ENCODE peak calls at places on chromosomes 7 and 10, in five cellular contexts. P is astrocyte of the spinal cord, E is AG09309, O is lower lobe of right lung, S is AG09319. A is an unnamed sample.

GRCh38 chr7:151062111-151062398 is 2.7 kb downstream of the SLC4A2 start:
- DNase-seq in P (no peak), E (no peak), O (no peak), S (no peak), A (no peak)

GRCh38 chr10:51832652-51833383 is 133.4 kb upstream of the CSTF2T start:
- DNase-seq in P (peak), E (peak), O (no peak), S (peak), A (no peak)

GRCh38 chr7:140404565-140405080 is 765 bp downstream of the RAB19 start:
- DNase-seq in P (no peak), E (no peak), O (no peak), S (peak), A (no peak)

GRCh38 chr10:12418725-12419278 is 69.5 kb downstream of the CAMK1D start:
- DNase-seq in P (no peak), E (no peak), O (no peak), S (no peak), A (no peak)

GRCh38 chr10:43942096-43942885 is 293.6 kb upstream of the ZNF32 start:
- DNase-seq in P (no peak), E (no peak), O (no peak), S (peak), A (no peak)

GRCh38 chr7:24158976-24159375 is 125.0 kb upstream of the NPY start:
- DNase-seq in P (peak), E (peak), O (no peak), S (no peak), A (no peak)

GRCh38 chr7:98877692-98878364 is 504 bp upstream of the TRRAP start:
- DNase-seq in P (no peak), E (no peak), O (no peak), S (no peak), A (no peak)

GRCh38 chr7:155843426-155844018 is 31.3 kb upstream of the SHH start:
- DNase-seq in P (no peak), E (no peak), O (no peak), S (no peak), A (no peak)

GRCh38 chr7:103735377-103735776 is 254.1 kb downstream of the RELN start:
- DNase-seq in P (peak), E (no peak), O (no peak), S (no peak), A (no peak)

GRCh38 chr10:104296687-104297436 is 27.9 kb downstream of the GSTO2 start:
- DNase-seq in P (no peak), E (no peak), O (no peak), S (no peak), A (no peak)

GRCh38 chr10:104300736-104301292 is 31.8 kb downstream of the GSTO2 start:
- DNase-seq in P (peak), E (peak), O (no peak), S (peak), A (peak)

GRCh38 chr10:104300002-104300735 is 31.2 kb downstream of the GSTO2 start:
- DNase-seq in P (peak), E (peak), O (no peak), S (peak), A (no peak)

GRCh38 chr10:104299031-104299904 is 30.3 kb downstream of the GSTO2 start:
- DNase-seq in P (peak), E (peak), O (no peak), S (no peak), A (no peak)

DNA sequence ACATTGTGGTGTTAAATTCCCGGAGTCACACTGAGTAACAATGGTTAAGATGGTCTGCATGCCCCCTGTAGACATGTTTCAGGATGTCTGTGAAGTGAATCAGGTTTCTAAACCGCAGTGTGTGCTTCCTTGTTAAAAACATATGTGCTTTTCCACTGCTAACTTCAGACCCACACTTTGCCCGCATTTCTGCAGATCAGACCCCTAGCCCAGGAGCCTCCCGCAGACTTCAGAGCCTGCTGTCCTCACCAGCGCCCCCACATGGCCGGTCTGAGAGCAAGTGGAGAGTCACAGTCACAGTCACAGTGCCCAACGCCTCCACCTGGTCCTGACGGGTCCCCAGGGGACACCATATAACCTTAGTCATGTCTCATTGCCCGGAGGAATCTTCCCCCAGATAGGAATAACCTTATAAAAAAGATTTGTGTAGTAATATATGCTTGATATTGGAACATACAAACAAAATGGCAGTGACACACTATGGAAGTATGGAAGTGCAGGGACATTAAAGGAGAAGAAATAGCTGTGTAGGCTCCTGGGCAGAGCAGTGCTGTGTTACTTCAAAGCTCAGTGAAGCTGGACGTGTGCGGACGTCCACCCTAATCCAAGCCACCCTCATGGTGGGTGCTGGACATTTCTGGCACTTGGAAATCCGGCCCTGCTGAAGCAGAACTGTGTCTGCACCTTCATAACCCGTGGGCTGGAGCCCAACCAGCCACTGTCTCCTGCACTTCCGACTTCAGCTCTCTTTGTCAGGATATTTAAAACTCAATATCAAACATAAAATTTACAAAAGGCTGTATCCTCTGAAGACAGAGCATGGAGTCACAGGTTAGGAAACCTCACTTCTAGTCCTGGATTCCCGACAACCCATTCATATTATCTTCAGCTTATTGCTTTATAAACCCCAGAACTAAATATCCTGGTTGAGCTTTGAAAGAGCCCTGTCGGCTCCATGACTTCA is 29.0 kb downstream of the GSTO2 start:
- DNase-seq in P (peak), E (peak), O (no peak), S (no peak), A (peak)
- TF ChIP-seq CTCF in P (peak), E (peak), O (peak), S (peak), A (peak)

GRCh38 chr10:100867564-100867963 is 45.2 kb upstream of the SLF2 start:
- DNase-seq in P (no peak), E (no peak), O (no peak), S (no peak), A (no peak)

GRCh38 chr10:100864981-100865380 is 47.8 kb upstream of the SLF2 start:
- DNase-seq in P (no peak), E (no peak), O (no peak), S (no peak), A (no peak)

GRCh38 chr10:100868391-100868790 is 44.4 kb upstream of the SLF2 start:
- DNase-seq in P (no peak), E (no peak), O (no peak), S (no peak), A (no peak)

GRCh38 chr10:100866010-100866409 is 46.8 kb upstream of the SLF2 start:
- DNase-seq in P (no peak), E (no peak), O (no peak), S (no peak), A (no peak)

DNA sequence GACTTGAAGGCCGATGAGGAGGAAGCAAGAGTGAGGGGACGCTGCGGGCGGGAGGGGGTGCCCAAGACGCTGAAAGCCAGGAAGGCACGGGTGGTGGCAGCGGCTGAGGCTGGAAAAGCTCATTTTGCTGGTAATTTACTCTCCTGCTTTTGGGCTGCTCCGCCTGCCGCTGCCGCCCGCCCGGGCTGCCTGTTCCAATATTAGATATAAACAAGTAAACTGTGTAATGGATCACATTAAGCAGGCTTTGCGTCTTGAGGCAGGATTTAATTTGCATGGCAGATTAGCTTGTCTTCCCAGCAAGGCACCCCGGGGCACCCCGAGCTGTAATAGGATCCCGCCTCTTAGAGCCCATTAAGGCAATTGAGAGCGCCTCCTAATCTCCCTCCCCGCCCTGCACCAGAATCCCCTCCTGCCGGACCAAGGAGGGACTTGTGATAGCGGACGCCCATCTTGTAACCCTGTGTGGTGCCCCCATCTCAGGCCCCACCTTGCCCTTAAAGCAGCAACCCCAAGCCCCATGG is 46.1 kb upstream of the SLF2 start:
- DNase-seq in P (no peak), E (no peak), O (no peak), S (no peak), A (peak)
- TF ChIP-seq CTCF in P (no peak), E (no peak), O (no peak), S (no peak), A (no peak)

GRCh38 chr7:44213872-44214595 is 13.3 kb downstream of the YKT6 start:
- DNase-seq in P (peak), E (no peak), O (no peak), S (no peak), A (no peak)
- TF ChIP-seq CTCF in P (peak), E (peak), O (no peak), S (peak), A (peak)

GRCh38 chr10:13535346-13535745 is 6.5 kb upstream of the BEND7 start:
- DNase-seq in P (no peak), E (no peak), O (no peak), S (no peak), A (no peak)

GRCh38 chr10:13542533-13542932 is 13.7 kb upstream of the BEND7 start:
- DNase-seq in P (no peak), E (no peak), O (no peak), S (no peak), A (no peak)

DNA sequence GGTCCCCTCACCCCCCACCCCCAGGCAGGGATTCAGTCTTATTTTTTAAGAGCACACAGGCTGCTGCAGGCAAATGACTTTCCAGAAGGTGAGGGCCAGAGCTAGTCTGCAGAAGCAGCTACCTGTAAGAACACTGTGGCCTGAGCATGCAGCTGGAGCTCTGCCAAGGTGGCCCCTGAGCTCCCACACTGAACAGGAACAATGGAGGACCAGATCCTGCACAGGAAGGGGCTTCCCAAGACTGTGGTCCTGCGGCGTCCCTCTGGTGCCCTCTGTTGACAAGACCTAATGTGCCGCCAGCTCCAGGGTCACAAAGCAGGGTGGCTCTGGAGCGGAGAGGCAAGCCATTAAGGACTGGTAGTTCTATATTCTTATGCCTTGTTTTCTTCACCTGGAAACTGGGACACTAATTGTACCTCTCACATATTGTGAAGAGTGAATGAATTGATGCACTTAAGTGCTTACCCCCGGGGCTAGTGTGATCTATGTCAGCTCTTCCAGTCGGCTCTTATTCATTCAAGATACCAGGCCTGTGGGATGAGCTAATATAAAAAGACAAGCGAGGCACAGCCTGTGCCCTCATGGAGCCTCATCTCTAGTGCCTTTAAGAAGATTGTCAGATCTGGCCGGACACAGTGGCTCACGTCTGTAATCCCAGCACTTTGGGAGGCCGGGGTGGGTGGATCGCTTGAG is 8.0 kb upstream of the BEND7 start:
- DNase-seq in P (peak), E (no peak), O (peak), S (no peak), A (peak)
- TF ChIP-seq CTCF in P (peak), E (peak), O (peak), S (peak), A (peak)

GRCh38 chr10:49783645-49784044 is 21.5 kb upstream of the OGDHL start:
- DNase-seq in P (no peak), E (no peak), O (no peak), S (no peak), A (no peak)
- TF ChIP-seq CTCF in P (no peak), E (no peak), O (no peak), S (no peak), A (no peak)